ENCODE peak calls at places on chromosomes 13 and 19, in ten cellular contexts. One of them, this sample, is unnamed.

GRCh38 chr13:39811051-39811450 is 155.6 kb downstream of the COG6 start:
- DNase-seq in stimulated activated CD4-positive, alpha-beta T cell treated with anti-CD3 and anti-CD28 coated beads, Interleukin-12 subunit alpha, Interleukin-12 subunit beta, amount 100 ng/mL, for 24 hours: no peak
- DNase-seq in GM12865: no peak
- DNase-seq in non-pigmented ciliary epithelial cell: no peak
- DNase-seq in occipital lobe: no peak
- DNase-seq in activated T-cell treated with anti-CD3 and anti-CD28 coated beads, Interleukin-2, amount 50 U/mL, for 48 hours: no peak
- DNase-seq in foreskin keratinocyte: no peak
- DNase-seq in glutamatergic neuron: no peak
- DNase-seq in NCI-H2029: no peak
- DNase-seq in naive thymus-derived CD4-positive, alpha-beta T cell: no peak
- DNase-seq in this sample: no peak

GRCh38 chr19:8245869-8246835 is 37.0 kb downstream of the CERS4 start:
- DNase-seq in stimulated activated CD4-positive, alpha-beta T cell treated with anti-CD3 and anti-CD28 coated beads, Interleukin-12 subunit alpha, Interleukin-12 subunit beta, amount 100 ng/mL, for 24 hours: no peak
- DNase-seq in GM12865: no peak
- DNase-seq in non-pigmented ciliary epithelial cell: no peak
- DNase-seq in occipital lobe: no peak
- DNase-seq in activated T-cell treated with anti-CD3 and anti-CD28 coated beads, Interleukin-2, amount 50 U/mL, for 48 hours: no peak
- DNase-seq in foreskin keratinocyte: no peak
- DNase-seq in glutamatergic neuron: no peak
- DNase-seq in NCI-H2029: no peak
- DNase-seq in naive thymus-derived CD4-positive, alpha-beta T cell: no peak
- DNase-seq in this sample: no peak

GRCh38 chr19:30029721-30030510 is 87.9 kb downstream of the URI1 start:
- DNase-seq in stimulated activated CD4-positive, alpha-beta T cell treated with anti-CD3 and anti-CD28 coated beads, Interleukin-12 subunit alpha, Interleukin-12 subunit beta, amount 100 ng/mL, for 24 hours: no peak
- DNase-seq in GM12865: peak; percentile 87
- DNase-seq in non-pigmented ciliary epithelial cell: peak; percentile 44
- DNase-seq in occipital lobe: no peak
- DNase-seq in activated T-cell treated with anti-CD3 and anti-CD28 coated beads, Interleukin-2, amount 50 U/mL, for 48 hours: no peak
- DNase-seq in foreskin keratinocyte: peak; percentile 76
- DNase-seq in glutamatergic neuron: no peak
- DNase-seq in NCI-H2029: no peak
- DNase-seq in naive thymus-derived CD4-positive, alpha-beta T cell: no peak
- DNase-seq in this sample: no peak

GRCh38 chr13:73914119-73914518 is 220.1 kb downstream of the KLF12 start:
- DNase-seq in stimulated activated CD4-positive, alpha-beta T cell treated with anti-CD3 and anti-CD28 coated beads, Interleukin-12 subunit alpha, Interleukin-12 subunit beta, amount 100 ng/mL, for 24 hours: no peak
- DNase-seq in GM12865: peak; percentile 37
- DNase-seq in non-pigmented ciliary epithelial cell: no peak
- DNase-seq in occipital lobe: no peak
- DNase-seq in activated T-cell treated with anti-CD3 and anti-CD28 coated beads, Interleukin-2, amount 50 U/mL, for 48 hours: no peak
- DNase-seq in foreskin keratinocyte: no peak
- DNase-seq in glutamatergic neuron: peak; percentile 45
- DNase-seq in NCI-H2029: no peak
- DNase-seq in naive thymus-derived CD4-positive, alpha-beta T cell: no peak
- DNase-seq in this sample: no peak

GRCh38 chr13:27007166-27007565 is 164.4 kb downstream of the USP12 start:
- DNase-seq in stimulated activated CD4-positive, alpha-beta T cell treated with anti-CD3 and anti-CD28 coated beads, Interleukin-12 subunit alpha, Interleukin-12 subunit beta, amount 100 ng/mL, for 24 hours: no peak
- DNase-seq in GM12865: no peak
- DNase-seq in non-pigmented ciliary epithelial cell: no peak
- DNase-seq in occipital lobe: peak; percentile 48
- DNase-seq in activated T-cell treated with anti-CD3 and anti-CD28 coated beads, Interleukin-2, amount 50 U/mL, for 48 hours: peak; percentile 4
- DNase-seq in foreskin keratinocyte: no peak
- DNase-seq in glutamatergic neuron: peak; percentile 52
- DNase-seq in NCI-H2029: no peak
- DNase-seq in naive thymus-derived CD4-positive, alpha-beta T cell: no peak
- DNase-seq in this sample: no peak

GRCh38 chr19:48210005-48210404 is 39.5 kb downstream of the ZSWIM9 start:
- DNase-seq in stimulated activated CD4-positive, alpha-beta T cell treated with anti-CD3 and anti-CD28 coated beads, Interleukin-12 subunit alpha, Interleukin-12 subunit beta, amount 100 ng/mL, for 24 hours: no peak
- DNase-seq in GM12865: no peak
- DNase-seq in non-pigmented ciliary epithelial cell: no peak
- DNase-seq in occipital lobe: no peak
- DNase-seq in activated T-cell treated with anti-CD3 and anti-CD28 coated beads, Interleukin-2, amount 50 U/mL, for 48 hours: no peak
- DNase-seq in foreskin keratinocyte: no peak
- DNase-seq in glutamatergic neuron: no peak
- DNase-seq in NCI-H2029: no peak
- DNase-seq in naive thymus-derived CD4-positive, alpha-beta T cell: no peak
- DNase-seq in this sample: no peak

GRCh38 chr13:44578064-44578394 is 1.9 kb upstream of the TSC22D1 start:
- DNase-seq in stimulated activated CD4-positive, alpha-beta T cell treated with anti-CD3 and anti-CD28 coated beads, Interleukin-12 subunit alpha, Interleukin-12 subunit beta, amount 100 ng/mL, for 24 hours: no peak
- DNase-seq in GM12865: no peak
- DNase-seq in non-pigmented ciliary epithelial cell: no peak
- DNase-seq in occipital lobe: no peak
- DNase-seq in activated T-cell treated with anti-CD3 and anti-CD28 coated beads, Interleukin-2, amount 50 U/mL, for 48 hours: no peak
- DNase-seq in foreskin keratinocyte: no peak
- DNase-seq in glutamatergic neuron: no peak
- DNase-seq in NCI-H2029: peak; percentile 50
- DNase-seq in naive thymus-derived CD4-positive, alpha-beta T cell: no peak
- DNase-seq in this sample: no peak

GRCh38 chr19:19226663-19227062 is 14.9 kb downstream of the NCAN start:
- DNase-seq in stimulated activated CD4-positive, alpha-beta T cell treated with anti-CD3 and anti-CD28 coated beads, Interleukin-12 subunit alpha, Interleukin-12 subunit beta, amount 100 ng/mL, for 24 hours: no peak
- DNase-seq in GM12865: no peak
- DNase-seq in non-pigmented ciliary epithelial cell: no peak
- DNase-seq in occipital lobe: no peak
- DNase-seq in activated T-cell treated with anti-CD3 and anti-CD28 coated beads, Interleukin-2, amount 50 U/mL, for 48 hours: no peak
- DNase-seq in foreskin keratinocyte: no peak
- DNase-seq in glutamatergic neuron: no peak
- DNase-seq in NCI-H2029: no peak
- DNase-seq in naive thymus-derived CD4-positive, alpha-beta T cell: no peak
- DNase-seq in this sample: no peak

GRCh38 chr13:114135731-114136171 is 3.3 kb upstream of the RASA3 start:
- DNase-seq in stimulated activated CD4-positive, alpha-beta T cell treated with anti-CD3 and anti-CD28 coated beads, Interleukin-12 subunit alpha, Interleukin-12 subunit beta, amount 100 ng/mL, for 24 hours: no peak
- DNase-seq in GM12865: no peak
- DNase-seq in non-pigmented ciliary epithelial cell: no peak
- DNase-seq in occipital lobe: no peak
- DNase-seq in activated T-cell treated with anti-CD3 and anti-CD28 coated beads, Interleukin-2, amount 50 U/mL, for 48 hours: no peak
- DNase-seq in foreskin keratinocyte: no peak
- DNase-seq in glutamatergic neuron: no peak
- DNase-seq in NCI-H2029: no peak
- DNase-seq in naive thymus-derived CD4-positive, alpha-beta T cell: no peak
- DNase-seq in this sample: no peak

GRCh38 chr13:49220035-49220855 is at the start of gene MLNR:
- DNase-seq in stimulated activated CD4-positive, alpha-beta T cell treated with anti-CD3 and anti-CD28 coated beads, Interleukin-12 subunit alpha, Interleukin-12 subunit beta, amount 100 ng/mL, for 24 hours: no peak
- DNase-seq in GM12865: peak; percentile 11
- DNase-seq in non-pigmented ciliary epithelial cell: no peak
- DNase-seq in occipital lobe: no peak
- DNase-seq in activated T-cell treated with anti-CD3 and anti-CD28 coated beads, Interleukin-2, amount 50 U/mL, for 48 hours: peak; percentile 68
- DNase-seq in foreskin keratinocyte: no peak
- DNase-seq in glutamatergic neuron: peak; percentile 44
- DNase-seq in NCI-H2029: no peak
- DNase-seq in naive thymus-derived CD4-positive, alpha-beta T cell: peak; percentile 34
- DNase-seq in this sample: no peak

GRCh38 chr13:84399320-84400085 is 517.2 kb upstream of the SLITRK1 start:
- DNase-seq in stimulated activated CD4-positive, alpha-beta T cell treated with anti-CD3 and anti-CD28 coated beads, Interleukin-12 subunit alpha, Interleukin-12 subunit beta, amount 100 ng/mL, for 24 hours: no peak
- DNase-seq in GM12865: no peak
- DNase-seq in non-pigmented ciliary epithelial cell: no peak
- DNase-seq in occipital lobe: no peak
- DNase-seq in activated T-cell treated with anti-CD3 and anti-CD28 coated beads, Interleukin-2, amount 50 U/mL, for 48 hours: no peak
- DNase-seq in foreskin keratinocyte: no peak
- DNase-seq in glutamatergic neuron: no peak
- DNase-seq in NCI-H2029: no peak
- DNase-seq in naive thymus-derived CD4-positive, alpha-beta T cell: no peak
- DNase-seq in this sample: no peak

GRCh38 chr19:51078104-51078503 is 4.6 kb downstream of the KLK14 start:
- DNase-seq in stimulated activated CD4-positive, alpha-beta T cell treated with anti-CD3 and anti-CD28 coated beads, Interleukin-12 subunit alpha, Interleukin-12 subunit beta, amount 100 ng/mL, for 24 hours: no peak
- DNase-seq in GM12865: no peak
- DNase-seq in non-pigmented ciliary epithelial cell: no peak
- DNase-seq in occipital lobe: no peak
- DNase-seq in activated T-cell treated with anti-CD3 and anti-CD28 coated beads, Interleukin-2, amount 50 U/mL, for 48 hours: no peak
- DNase-seq in foreskin keratinocyte: no peak
- DNase-seq in glutamatergic neuron: no peak
- DNase-seq in NCI-H2029: no peak
- DNase-seq in naive thymus-derived CD4-positive, alpha-beta T cell: no peak
- DNase-seq in this sample: no peak

GRCh38 chr19:7734220-7735203 is 2.6 kb upstream of the CLEC4G start:
- DNase-seq in stimulated activated CD4-positive, alpha-beta T cell treated with anti-CD3 and anti-CD28 coated beads, Interleukin-12 subunit alpha, Interleukin-12 subunit beta, amount 100 ng/mL, for 24 hours: no peak
- DNase-seq in GM12865: no peak
- DNase-seq in non-pigmented ciliary epithelial cell: no peak
- DNase-seq in occipital lobe: no peak
- DNase-seq in activated T-cell treated with anti-CD3 and anti-CD28 coated beads, Interleukin-2, amount 50 U/mL, for 48 hours: no peak
- DNase-seq in foreskin keratinocyte: no peak
- DNase-seq in glutamatergic neuron: no peak
- DNase-seq in NCI-H2029: no peak
- DNase-seq in naive thymus-derived CD4-positive, alpha-beta T cell: no peak
- DNase-seq in this sample: no peak

GRCh38 chr19:33302974-33303790 is 848 bp upstream of the CEBPA start:
- DNase-seq in stimulated activated CD4-positive, alpha-beta T cell treated with anti-CD3 and anti-CD28 coated beads, Interleukin-12 subunit alpha, Interleukin-12 subunit beta, amount 100 ng/mL, for 24 hours: no peak
- DNase-seq in GM12865: no peak
- DNase-seq in non-pigmented ciliary epithelial cell: peak; percentile 4
- DNase-seq in occipital lobe: no peak
- DNase-seq in activated T-cell treated with anti-CD3 and anti-CD28 coated beads, Interleukin-2, amount 50 U/mL, for 48 hours: no peak
- DNase-seq in foreskin keratinocyte: peak; percentile 42
- DNase-seq in glutamatergic neuron: peak; percentile 71
- DNase-seq in NCI-H2029: no peak
- DNase-seq in naive thymus-derived CD4-positive, alpha-beta T cell: no peak
- DNase-seq in this sample: peak; percentile 75

GRCh38 chr13:32423592-32423991 is 4.3 kb downstream of the N4BP2L1 start:
- DNase-seq in stimulated activated CD4-positive, alpha-beta T cell treated with anti-CD3 and anti-CD28 coated beads, Interleukin-12 subunit alpha, Interleukin-12 subunit beta, amount 100 ng/mL, for 24 hours: no peak
- DNase-seq in GM12865: no peak
- DNase-seq in non-pigmented ciliary epithelial cell: no peak
- DNase-seq in occipital lobe: no peak
- DNase-seq in activated T-cell treated with anti-CD3 and anti-CD28 coated beads, Interleukin-2, amount 50 U/mL, for 48 hours: no peak
- DNase-seq in foreskin keratinocyte: no peak
- DNase-seq in glutamatergic neuron: no peak
- DNase-seq in NCI-H2029: no peak
- DNase-seq in naive thymus-derived CD4-positive, alpha-beta T cell: no peak
- DNase-seq in this sample: no peak

GRCh38 chr19:13026478-13026999 is 31.3 kb downstream of the NFIX start:
- DNase-seq in stimulated activated CD4-positive, alpha-beta T cell treated with anti-CD3 and anti-CD28 coated beads, Interleukin-12 subunit alpha, Interleukin-12 subunit beta, amount 100 ng/mL, for 24 hours: no peak
- DNase-seq in GM12865: no peak
- DNase-seq in non-pigmented ciliary epithelial cell: no peak
- DNase-seq in occipital lobe: no peak
- DNase-seq in activated T-cell treated with anti-CD3 and anti-CD28 coated beads, Interleukin-2, amount 50 U/mL, for 48 hours: no peak
- DNase-seq in foreskin keratinocyte: no peak
- DNase-seq in glutamatergic neuron: no peak
- DNase-seq in NCI-H2029: peak; percentile 45
- DNase-seq in naive thymus-derived CD4-positive, alpha-beta T cell: no peak
- DNase-seq in this sample: no peak

GRCh38 chr19:45641274-45642105 is 2.3 kb upstream of the EML2 start:
- DNase-seq in stimulated activated CD4-positive, alpha-beta T cell treated with anti-CD3 and anti-CD28 coated beads, Interleukin-12 subunit alpha, Interleukin-12 subunit beta, amount 100 ng/mL, for 24 hours: peak; percentile 96
- DNase-seq in GM12865: peak; percentile 98
- DNase-seq in non-pigmented ciliary epithelial cell: no peak
- DNase-seq in occipital lobe: peak; percentile 8
- DNase-seq in activated T-cell treated with anti-CD3 and anti-CD28 coated beads, Interleukin-2, amount 50 U/mL, for 48 hours: peak; percentile 93
- DNase-seq in foreskin keratinocyte: peak; percentile 90
- DNase-seq in glutamatergic neuron: peak; percentile 58
- DNase-seq in NCI-H2029: peak; percentile 83
- DNase-seq in naive thymus-derived CD4-positive, alpha-beta T cell: peak; percentile 34
- DNase-seq in this sample: peak; percentile 81

GRCh38 chr19:42370068-42370520 is 20.0 kb downstream of the CNFN start:
- DNase-seq in stimulated activated CD4-positive, alpha-beta T cell treated with anti-CD3 and anti-CD28 coated beads, Interleukin-12 subunit alpha, Interleukin-12 subunit beta, amount 100 ng/mL, for 24 hours: no peak
- DNase-seq in GM12865: no peak
- DNase-seq in non-pigmented ciliary epithelial cell: no peak
- DNase-seq in occipital lobe: no peak
- DNase-seq in activated T-cell treated with anti-CD3 and anti-CD28 coated beads, Interleukin-2, amount 50 U/mL, for 48 hours: no peak
- DNase-seq in foreskin keratinocyte: no peak
- DNase-seq in glutamatergic neuron: no peak
- DNase-seq in NCI-H2029: no peak
- DNase-seq in naive thymus-derived CD4-positive, alpha-beta T cell: no peak
- DNase-seq in this sample: no peak

GRCh38 chr19:3761382-3762129 is at the start of gene APBA3:
- DNase-seq in stimulated activated CD4-positive, alpha-beta T cell treated with anti-CD3 and anti-CD28 coated beads, Interleukin-12 subunit alpha, Interleukin-12 subunit beta, amount 100 ng/mL, for 24 hours: peak; percentile 96
- DNase-seq in GM12865: peak; percentile 96
- DNase-seq in non-pigmented ciliary epithelial cell: peak; percentile 30
- DNase-seq in occipital lobe: peak; percentile 80
- DNase-seq in activated T-cell treated with anti-CD3 and anti-CD28 coated beads, Interleukin-2, amount 50 U/mL, for 48 hours: peak; percentile 99
- DNase-seq in foreskin keratinocyte: peak; percentile 53
- DNase-seq in glutamatergic neuron: peak; percentile 95
- DNase-seq in NCI-H2029: peak; percentile 76
- DNase-seq in naive thymus-derived CD4-positive, alpha-beta T cell: peak; percentile 96
- DNase-seq in this sample: peak; percentile 95

GRCh38 chr13:30934381-30934780 is 1.9 kb downstream of the TEX26 start:
- DNase-seq in stimulated activated CD4-positive, alpha-beta T cell treated with anti-CD3 and anti-CD28 coated beads, Interleukin-12 subunit alpha, Interleukin-12 subunit beta, amount 100 ng/mL, for 24 hours: no peak
- DNase-seq in GM12865: peak; percentile 9
- DNase-seq in non-pigmented ciliary epithelial cell: no peak
- DNase-seq in occipital lobe: no peak
- DNase-seq in activated T-cell treated with anti-CD3 and anti-CD28 coated beads, Interleukin-2, amount 50 U/mL, for 48 hours: no peak
- DNase-seq in foreskin keratinocyte: no peak
- DNase-seq in glutamatergic neuron: peak; percentile 20
- DNase-seq in NCI-H2029: no peak
- DNase-seq in naive thymus-derived CD4-positive, alpha-beta T cell: no peak
- DNase-seq in this sample: no peak

GRCh38 chr13:113607056-113607455 is 22.5 kb downstream of the TFDP1 start:
- DNase-seq in stimulated activated CD4-positive, alpha-beta T cell treated with anti-CD3 and anti-CD28 coated beads, Interleukin-12 subunit alpha, Interleukin-12 subunit beta, amount 100 ng/mL, for 24 hours: no peak
- DNase-seq in GM12865: no peak
- DNase-seq in non-pigmented ciliary epithelial cell: no peak
- DNase-seq in occipital lobe: no peak
- DNase-seq in activated T-cell treated with anti-CD3 and anti-CD28 coated beads, Interleukin-2, amount 50 U/mL, for 48 hours: no peak
- DNase-seq in foreskin keratinocyte: no peak
- DNase-seq in glutamatergic neuron: no peak
- DNase-seq in NCI-H2029: no peak
- DNase-seq in naive thymus-derived CD4-positive, alpha-beta T cell: no peak
- DNase-seq in this sample: no peak

GRCh38 chr13:35789335-35790166 is 313.1 kb upstream of the MAB21L1 start:
- DNase-seq in stimulated activated CD4-positive, alpha-beta T cell treated with anti-CD3 and anti-CD28 coated beads, Interleukin-12 subunit alpha, Interleukin-12 subunit beta, amount 100 ng/mL, for 24 hours: no peak
- DNase-seq in GM12865: peak; percentile 44
- DNase-seq in non-pigmented ciliary epithelial cell: peak; percentile 19
- DNase-seq in occipital lobe: no peak
- DNase-seq in activated T-cell treated with anti-CD3 and anti-CD28 coated beads, Interleukin-2, amount 50 U/mL, for 48 hours: no peak
- DNase-seq in foreskin keratinocyte: no peak
- DNase-seq in glutamatergic neuron: no peak
- DNase-seq in NCI-H2029: peak; percentile 0
- DNase-seq in naive thymus-derived CD4-positive, alpha-beta T cell: no peak
- DNase-seq in this sample: no peak

GRCh38 chr13:63942372-63942771 is 2526.7 kb upstream of the PCDH20 start:
- DNase-seq in stimulated activated CD4-positive, alpha-beta T cell treated with anti-CD3 and anti-CD28 coated beads, Interleukin-12 subunit alpha, Interleukin-12 subunit beta, amount 100 ng/mL, for 24 hours: no peak
- DNase-seq in GM12865: no peak
- DNase-seq in non-pigmented ciliary epithelial cell: no peak
- DNase-seq in occipital lobe: no peak
- DNase-seq in activated T-cell treated with anti-CD3 and anti-CD28 coated beads, Interleukin-2, amount 50 U/mL, for 48 hours: no peak
- DNase-seq in foreskin keratinocyte: no peak
- DNase-seq in glutamatergic neuron: no peak
- DNase-seq in NCI-H2029: no peak
- DNase-seq in naive thymus-derived CD4-positive, alpha-beta T cell: no peak
- DNase-seq in this sample: no peak

GRCh38 chr13:59112375-59112774 is 1051.4 kb downstream of the DIAPH3 start:
- DNase-seq in stimulated activated CD4-positive, alpha-beta T cell treated with anti-CD3 and anti-CD28 coated beads, Interleukin-12 subunit alpha, Interleukin-12 subunit beta, amount 100 ng/mL, for 24 hours: no peak
- DNase-seq in GM12865: no peak
- DNase-seq in non-pigmented ciliary epithelial cell: peak; percentile 98
- DNase-seq in occipital lobe: peak; percentile 3
- DNase-seq in activated T-cell treated with anti-CD3 and anti-CD28 coated beads, Interleukin-2, amount 50 U/mL, for 48 hours: no peak
- DNase-seq in foreskin keratinocyte: peak; percentile 49
- DNase-seq in glutamatergic neuron: no peak
- DNase-seq in NCI-H2029: no peak
- DNase-seq in naive thymus-derived CD4-positive, alpha-beta T cell: no peak
- DNase-seq in this sample: no peak

GRCh38 chr13:113946409-113947181 is 27.3 kb downstream of the C13orf46 start:
- DNase-seq in stimulated activated CD4-positive, alpha-beta T cell treated with anti-CD3 and anti-CD28 coated beads, Interleukin-12 subunit alpha, Interleukin-12 subunit beta, amount 100 ng/mL, for 24 hours: no peak
- DNase-seq in GM12865: no peak
- DNase-seq in non-pigmented ciliary epithelial cell: no peak
- DNase-seq in occipital lobe: no peak
- DNase-seq in activated T-cell treated with anti-CD3 and anti-CD28 coated beads, Interleukin-2, amount 50 U/mL, for 48 hours: no peak
- DNase-seq in foreskin keratinocyte: no peak
- DNase-seq in glutamatergic neuron: no peak
- DNase-seq in NCI-H2029: no peak
- DNase-seq in naive thymus-derived CD4-positive, alpha-beta T cell: no peak
- DNase-seq in this sample: no peak

GRCh38 chr19:43518051-43518450 is 8.9 kb downstream of the ETHE1 start:
- DNase-seq in stimulated activated CD4-positive, alpha-beta T cell treated with anti-CD3 and anti-CD28 coated beads, Interleukin-12 subunit alpha, Interleukin-12 subunit beta, amount 100 ng/mL, for 24 hours: no peak
- DNase-seq in GM12865: no peak
- DNase-seq in non-pigmented ciliary epithelial cell: no peak
- DNase-seq in occipital lobe: no peak
- DNase-seq in activated T-cell treated with anti-CD3 and anti-CD28 coated beads, Interleukin-2, amount 50 U/mL, for 48 hours: no peak
- DNase-seq in foreskin keratinocyte: no peak
- DNase-seq in glutamatergic neuron: no peak
- DNase-seq in NCI-H2029: no peak
- DNase-seq in naive thymus-derived CD4-positive, alpha-beta T cell: no peak
- DNase-seq in this sample: no peak

GRCh38 chr13:22736084-22736767 is 444.6 kb upstream of the SGCG start:
- DNase-seq in stimulated activated CD4-positive, alpha-beta T cell treated with anti-CD3 and anti-CD28 coated beads, Interleukin-12 subunit alpha, Interleukin-12 subunit beta, amount 100 ng/mL, for 24 hours: no peak
- DNase-seq in GM12865: no peak
- DNase-seq in non-pigmented ciliary epithelial cell: no peak
- DNase-seq in occipital lobe: no peak
- DNase-seq in activated T-cell treated with anti-CD3 and anti-CD28 coated beads, Interleukin-2, amount 50 U/mL, for 48 hours: no peak
- DNase-seq in foreskin keratinocyte: no peak
- DNase-seq in glutamatergic neuron: no peak
- DNase-seq in NCI-H2029: no peak
- DNase-seq in naive thymus-derived CD4-positive, alpha-beta T cell: no peak
- DNase-seq in this sample: no peak

GRCh38 chr19:13089139-13089856 is 13.4 kb downstream of the LYL1 start:
- DNase-seq in stimulated activated CD4-positive, alpha-beta T cell treated with anti-CD3 and anti-CD28 coated beads, Interleukin-12 subunit alpha, Interleukin-12 subunit beta, amount 100 ng/mL, for 24 hours: no peak
- DNase-seq in GM12865: peak; percentile 35
- DNase-seq in non-pigmented ciliary epithelial cell: no peak
- DNase-seq in occipital lobe: no peak
- DNase-seq in activated T-cell treated with anti-CD3 and anti-CD28 coated beads, Interleukin-2, amount 50 U/mL, for 48 hours: peak; percentile 44
- DNase-seq in foreskin keratinocyte: no peak
- DNase-seq in glutamatergic neuron: no peak
- DNase-seq in NCI-H2029: no peak
- DNase-seq in naive thymus-derived CD4-positive, alpha-beta T cell: no peak
- DNase-seq in this sample: no peak